ENCODE peak calls at places on chromosome X, in six cellular contexts. F is tibial artery; X is aorta; L is CD8-positive, alpha-beta T cell; P is GM23248; W is small intestine. U is an unnamed sample. For H3K9me3, the result is how much of the 10 kb centered on the place peaks cover.

GRCh38 chrX:46626566-46626965 is 53.0 kb downstream of the CHST7 start:
- DNase-seq in F (peak), L (no peak), P (no peak), W (no peak), X (no peak), U (no peak)

GRCh38 chrX:22481436-22481835 is 208.7 kb downstream of the CBLL2 start:
- DNase-seq in X (no peak), P (no peak), W (no peak), L (no peak), F (no peak), U (no peak)

GRCh38 chrX:311156-312129 is 7.2 kb downstream of the GTPBP6 start:
- DNase-seq in L (no peak), P (no peak), F (peak), W (no peak), X (peak), U (no peak)

GRCh38 chrX:20451936-20452335 is 185.2 kb upstream of the RPS6KA3 start:
- DNase-seq in P (no peak), X (no peak), L (no peak), W (no peak), F (no peak), U (no peak)

GRCh38 chrX:15988661-15989603 is 134.3 kb upstream of the AP1S2 start:
- DNase-seq in F (no peak), L (no peak), P (peak), W (no peak), X (no peak), U (no peak)

GRCh38 chrX:65300104-65300809 is 234.3 kb downstream of the LAS1L start:
- DNase-seq in X (no peak), W (no peak), P (no peak), F (no peak), L (no peak), U (no peak)

GRCh38 chrX:132909643-132910042 is 48.8 kb downstream of the HS6ST2 start:
- DNase-seq in F (no peak), L (no peak), P (peak), W (no peak), X (no peak), U (no peak)

GRCh38 chrX:72526534-72527508 is 45.8 kb downstream of the HDAC8 start:
- DNase-seq in X (no peak), P (peak), W (no peak), F (peak), L (no peak), U (no peak)

GRCh38 chrX:141405878-141406492 is 163.7 kb upstream of the SPANXC start:
- DNase-seq in X (no peak), W (no peak), P (peak), L (no peak), F (no peak), U (no peak)

GRCh38 chrX:96807318-96807717 is 76.4 kb upstream of the RPA4 start:
- DNase-seq in W (no peak), P (no peak), L (no peak), X (no peak), F (no peak), U (no peak)

GRCh38 chrX:5068550-5068949 is 1160.1 kb downstream of the NLGN4X start:
- DNase-seq in L (no peak), P (no peak), X (no peak), W (no peak), F (no peak), U (no peak)

GRCh38 chrX:87525771-87526229 is 8.2 kb downstream of the KLHL4 start:
- DNase-seq in P (peak), F (no peak), X (no peak), L (no peak), W (no peak), U (no peak)

GRCh38 chrX:112056886-112057285 is 25.7 kb downstream of the TRPC5 start:
- DNase-seq in X (no peak), F (no peak), P (no peak), L (no peak), W (no peak), U (no peak)

GRCh38 chrX:47644557-47645091 is 5.7 kb downstream of the ELK1 start:
- DNase-seq in W (no peak), X (no peak), L (no peak), F (no peak), P (peak), U (no peak)

GRCh38 chrX:16112428-16112827 is 10.9 kb upstream of the GRPR start:
- DNase-seq in P (peak), W (no peak), X (no peak), F (no peak), L (no peak), U (no peak)

GRCh38 chrX:153412746-153413720 is 1.8 kb downstream of the ZFP92 start:
- DNase-seq in F (no peak), W (no peak), L (no peak), P (no peak), X (peak), U (no peak)

GRCh38 chrX:55161581-55161980 is 58.6 kb upstream of the PAGE5 start:
- DNase-seq in L (no peak), P (peak), W (no peak), F (no peak), X (no peak), U (no peak)
- H3K4me3 ChIP-seq in L (peak), P (peak), W (peak), F (peak), X (peak), U (peak)

GRCh38 chrX:40047485-40047884 is 50.3 kb downstream of the BCOR start:
- DNase-seq in L (no peak), X (no peak), P (no peak), F (no peak), W (no peak), U (no peak)
- H3K9me3 ChIP-seq in L (under half), X (under half), P (under half), F (under half), W (under half), U (under half)

GRCh38 chrX:115592997-115593734 is 32.2 kb downstream of the PLS3 start:
- DNase-seq in L (no peak), X (no peak), W (no peak), F (no peak), P (peak), U (no peak)
- H3K4me3 ChIP-seq in L (no peak), X (no peak), W (no peak), F (peak), P (no peak), U (no peak)

GRCh38 chrX:78658851-78659744 is at the start of gene RTL3:
- DNase-seq in L (no peak), X (no peak), F (no peak), W (peak), P (peak), U (no peak)

GRCh38 chrX:78659955-78660354 is 827 bp upstream of the RTL3 start:
- DNase-seq in F (no peak), X (no peak), P (no peak), L (no peak), W (no peak), U (no peak)

GRCh38 chrX:78652971-78653822 is 5.9 kb downstream of the RTL3 start:
- DNase-seq in X (no peak), F (no peak), L (no peak), W (peak), P (peak), U (no peak)

GRCh38 chrX:78650906-78651437 is 8.2 kb downstream of the RTL3 start:
- DNase-seq in F (no peak), L (no peak), W (peak), X (no peak), P (peak), U (peak)

GRCh38 chrX:78655642-78656041 is 3.5 kb downstream of the RTL3 start:
- DNase-seq in P (no peak), W (no peak), F (no peak), X (no peak), L (no peak), U (no peak)
- H3K9me3 ChIP-seq in P (under half), W (under half), F (under half), X (under half), L (under half), U (under half)

GRCh38 chrX:37809970-37810369 is 30.1 kb downstream of the CYBB start:
- DNase-seq in L (no peak), W (no peak), X (no peak), P (no peak), F (no peak), U (no peak)
- H3K4me3 ChIP-seq in L (no peak), W (no peak), X (no peak), P (no peak), F (no peak), U (no peak)

GRCh38 chrX:1443496-1444075 is 9.1 kb downstream of the ASMTL start:
- DNase-seq in X (peak), L (no peak), F (no peak), P (no peak), W (no peak), U (no peak)

GRCh38 chrX:1442016-1442665 is 10.6 kb downstream of the ASMTL start:
- DNase-seq in L (no peak), F (no peak), W (no peak), X (peak), P (no peak), U (no peak)

GRCh38 chrX:1442724-1443367 is 9.9 kb downstream of the ASMTL start:
- DNase-seq in W (no peak), L (no peak), F (no peak), X (peak), P (no peak), U (no peak)

GRCh38 chrX:1444896-1445480 is 7.7 kb downstream of the ASMTL start:
- DNase-seq in F (no peak), L (no peak), P (no peak), W (no peak), X (peak), U (no peak)

DNA sequence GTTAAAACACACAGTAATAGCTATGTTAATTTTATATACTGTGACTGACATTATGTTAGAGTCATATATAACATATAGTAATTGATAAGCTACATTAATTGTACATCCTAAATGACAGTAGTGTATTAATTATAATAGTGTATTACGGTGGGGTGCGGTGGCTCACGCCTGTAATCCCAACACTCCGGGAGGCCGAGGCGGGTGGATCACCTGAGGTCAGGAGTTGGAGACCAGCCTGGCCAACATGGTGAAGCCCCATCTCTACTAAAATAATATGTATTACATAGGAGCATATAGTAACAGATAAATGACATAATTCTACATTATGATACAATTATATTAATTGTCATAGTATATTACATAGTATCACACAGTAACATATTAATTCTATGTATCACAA is 12.2 kb downstream of the ASMTL start:
- DNase-seq in X (peak), P (no peak), F (no peak), W (no peak), L (no peak), U (no peak)
- H3K9me3 ChIP-seq in X (under half), P (under half), F (under half), W (under half), L (under half), U (under half)

DNA sequence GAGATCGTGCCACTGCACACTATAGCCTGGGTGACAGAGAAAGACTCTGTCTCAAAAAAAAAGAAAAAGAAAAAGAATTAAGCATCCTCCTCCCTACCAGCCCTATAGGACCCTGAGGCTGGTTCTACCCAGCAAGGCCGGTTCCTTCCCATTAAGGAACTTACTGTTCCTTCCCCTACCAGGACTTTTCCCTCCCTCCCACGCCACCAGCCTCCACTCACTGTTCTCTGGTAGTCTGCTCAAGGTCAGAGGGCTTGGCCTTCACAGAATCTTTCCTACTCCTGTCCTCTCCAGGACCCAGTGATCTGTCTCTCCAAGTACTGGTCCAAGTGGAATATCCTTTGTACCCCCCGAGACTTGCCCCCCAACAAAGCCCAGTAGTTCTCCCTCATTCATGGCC is 1.4 kb downstream of the GRIPAP1 start:
- DNase-seq in X (no peak), W (no peak), L (no peak), F (no peak), P (no peak), U (no peak)
- H3K4me3 ChIP-seq in X (no peak), W (no peak), L (peak), F (no peak), P (no peak), U (peak)

U was measured in CD8-positive, alpha-beta memory T cell.